ENCODE peak calls at places on chromosome 16, in six cellular contexts. W is right lobe of liver, U is astrocyte, J is colonic mucosa, C is lower lobe of right lung, Q is psoas muscle. D is an unnamed sample.
A peak's percentile ranks its signal among the peaks of the same experiment; 100 is the strongest.

GRCh38 chr16:23464196-23464595 is 11.2 kb upstream of the COG7 start:
- DNase-seq in U (no peak), W (no peak), C (no peak), Q (no peak), J (no peak), D (no peak)

GRCh38 chr16:74169687-74170522 is 126.7 kb upstream of the PSMD7 start:
- DNase-seq in W (no peak), C (no peak), U (no peak), J (peak; percentile 20), Q (no peak), D (no peak)

GRCh38 chr16:46915483-46916025 is 31.4 kb downstream of the GPT2 start:
- DNase-seq in Q (peak; percentile 15), U (no peak), C (no peak), J (no peak), W (no peak), D (no peak)

GRCh38 chr16:86726340-86726739 is 148.0 kb downstream of the FOXL1 start:
- DNase-seq in Q (peak; percentile 8), C (no peak), J (no peak), W (no peak), U (no peak), D (peak; percentile 39)

GRCh38 chr16:72947379-72948237 is 100.3 kb downstream of the ZFHX3 start:
- DNase-seq in J (no peak), C (no peak), U (peak; percentile 18), Q (peak; percentile 72), W (peak; percentile 87), D (no peak)

GRCh38 chr16:26993988-26994387 is 72.7 kb upstream of the C16orf82 start:
- DNase-seq in Q (no peak), J (no peak), W (no peak), U (no peak), C (no peak), D (no peak)

GRCh38 chr16:27193300-27193990 is 9.9 kb upstream of the KDM8 start:
- DNase-seq in Q (no peak), J (no peak), C (no peak), U (no peak), W (no peak), D (no peak)

GRCh38 chr16:73196670-73197069 is 148.7 kb upstream of the ZFHX3 start:
- DNase-seq in U (peak; percentile 35), C (peak; percentile 73), W (peak; percentile 56), Q (peak; percentile 80), J (peak; percentile 80), D (peak; percentile 78)

GRCh38 chr16:57062329-57062728 is 30.1 kb upstream of the CPNE2 start:
- DNase-seq in W (no peak), Q (no peak), U (no peak), C (no peak), J (no peak), D (no peak)
- TF ChIP-seq CTCF in W (no peak), Q (no peak), U (no peak), C (no peak), J (no peak), D (no peak)

GRCh38 chr16:3884398-3884797 is 3.9 kb upstream of the CREBBP start:
- DNase-seq in U (no peak), W (no peak), C (no peak), Q (no peak), J (no peak), D (no peak)

GRCh38 chr16:3890091-3890490 is 9.6 kb upstream of the CREBBP start:
- DNase-seq in J (no peak), C (no peak), Q (no peak), W (no peak), U (no peak), D (no peak)

GRCh38 chr16:3889059-3889458 is 8.5 kb upstream of the CREBBP start:
- DNase-seq in C (no peak), J (no peak), Q (no peak), W (no peak), U (no peak), D (no peak)
- H3K4me3 ChIP-seq in C (no peak overlapping the region), J (no peak overlapping the region), Q (no peak overlapping the region), W (no peak overlapping the region), U (no peak overlapping the region), D (no peak overlapping the region)

GRCh38 chr16:29312835-29313558 is 93.5 kb downstream of the NPIPB11 start:
- DNase-seq in J (no peak), C (no peak), Q (no peak), W (no peak), U (no peak), D (no peak)

GRCh38 chr16:29314292-29314934 is 92.1 kb downstream of the NPIPB11 start:
- DNase-seq in Q (no peak), C (peak; percentile 31), U (no peak), W (no peak), J (no peak), D (no peak)

GRCh38 chr16:29311636-29312344 is 94.7 kb downstream of the NPIPB11 start:
- DNase-seq in J (no peak), U (no peak), C (no peak), Q (no peak), W (no peak), D (no peak)

GRCh38 chr16:29315046-29315445 is 91.5 kb downstream of the NPIPB11 start:
- DNase-seq in C (no peak), J (no peak), W (no peak), U (no peak), Q (no peak), D (no peak)

DNA sequence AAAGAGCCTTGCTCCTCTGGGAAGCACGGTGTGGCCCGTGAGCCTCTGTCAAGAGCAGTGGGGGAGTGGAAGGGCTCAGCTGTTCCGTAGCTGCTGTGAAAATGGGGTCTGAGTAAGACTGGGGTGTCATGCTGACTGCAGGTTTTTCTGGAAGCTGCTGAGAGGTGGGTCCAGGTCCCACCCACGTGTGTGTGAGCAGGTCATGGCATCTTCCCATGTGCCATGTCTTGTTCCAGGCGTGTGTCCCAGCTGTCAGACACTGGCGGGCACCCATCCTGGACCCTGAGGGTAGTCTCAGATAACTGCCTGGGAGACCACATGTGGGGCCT is 93.0 kb downstream of the NPIPB11 start:
- DNase-seq in W (no peak), C (no peak), U (no peak), Q (no peak), J (no peak), D (no peak)
- TF ChIP-seq CTCF in W (no peak), C (no peak), U (no peak), Q (no peak), J (no peak), D (no peak)

DNA sequence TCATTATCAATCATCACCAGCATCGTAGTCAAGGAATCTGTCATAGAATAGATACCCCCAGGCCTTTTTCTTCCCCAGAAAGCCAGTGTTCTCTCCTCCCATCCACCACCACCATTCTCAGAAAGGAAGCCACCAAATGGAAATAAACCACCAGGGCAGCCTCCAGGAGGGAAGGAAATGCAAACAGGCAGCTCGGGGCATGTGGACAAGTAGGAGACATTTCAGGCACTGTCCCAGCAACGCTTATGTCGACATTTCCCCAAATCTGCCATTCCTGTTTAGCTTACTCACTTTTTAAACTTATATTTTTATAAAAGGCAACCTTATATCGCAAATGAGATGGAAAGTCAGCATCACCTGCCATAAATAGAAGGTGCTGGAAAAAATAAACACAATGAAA is 15.8 kb downstream of the EMP2 start:
- DNase-seq in Q (no peak), U (no peak), C (no peak), J (no peak), W (no peak), D (no peak)
- H3K4me3 ChIP-seq in Q (no peak overlapping the region), U (no peak overlapping the region), C (no peak overlapping the region), J (no peak overlapping the region), W (no peak overlapping the region), D (no peak overlapping the region)

D was measured in epithelial cell of esophagus.